ENCODE peak calls at places on chromosomes 12 and 14, in six cellular contexts. Z, J, A, N, Q and G are unnamed samples.
A peak's percentile ranks its signal among the peaks of the same experiment; 100 is the strongest.

GRCh38 chr12:28173440-28173839 is 16.8 kb upstream of the CCDC91 start:
- DNase-seq in Z (no peak), J (no peak), A (no peak), N (no peak), Q (no peak), G (no peak)

GRCh38 chr14:55265197-55265596 is 6.0 kb upstream of the FBXO34 start:
- DNase-seq in Z (no peak), J (no peak), A (peak; percentile 44), N (no peak), Q (no peak), G (no peak)

GRCh38 chr14:103090481-103091020 is 4.0 kb upstream of the EXOC3L4 start:
- DNase-seq in Z (no peak), J (no peak), A (no peak), N (no peak), Q (no peak), G (no peak)

GRCh38 chr12:113083863-113084430 is 27.4 kb downstream of the DTX1 start:
- DNase-seq in Z (no peak), J (no peak), A (no peak), N (no peak), Q (no peak), G (peak; percentile 75)

GRCh38 chr14:99252940-99253868 is 18.8 kb downstream of the BCL11B start:
- DNase-seq in Z (peak; percentile 57), J (peak; percentile 66), A (no peak), N (no peak), Q (no peak), G (no peak)

GRCh38 chr12:47825239-47825639 is 5.5 kb upstream of the HDAC7 start:
- DNase-seq in Z (no peak), J (no peak), A (no peak), N (no peak), Q (no peak), G (no peak)

GRCh38 chr14:74670726-74671125 is 42.2 kb downstream of the AREL1 start:
- DNase-seq in Z (no peak), J (no peak), A (no peak), N (no peak), Q (no peak), G (no peak)

GRCh38 chr14:24679248-24680085 is 45.5 kb upstream of the GZMB start:
- DNase-seq in Z (no peak), J (no peak), A (no peak), N (no peak), Q (no peak), G (no peak)

GRCh38 chr12:42468853-42469252 is 120.7 kb downstream of the PRICKLE1 start:
- DNase-seq in Z (no peak), J (no peak), A (no peak), N (no peak), Q (no peak), G (no peak)

GRCh38 chr12:132719954-132720324 is 9.3 kb downstream of the PGAM5 start:
- DNase-seq in Z (no peak), J (no peak), A (no peak), N (no peak), Q (no peak), G (no peak)

GRCh38 chr12:4813741-4814140 is 93.5 kb downstream of the GALNT8 start:
- DNase-seq in Z (no peak), J (no peak), A (no peak), N (no peak), Q (no peak), G (no peak)

GRCh38 chr12:54526800-54527630 is 22.4 kb upstream of the PDE1B start:
- DNase-seq in Z (peak; percentile 41), J (peak; percentile 16), A (peak; percentile 17), N (peak; percentile 54), Q (no peak), G (no peak)

GRCh38 chr12:112017041-112017440 is 3.8 kb downstream of the ERP29 start:
- DNase-seq in Z (no peak), J (no peak), A (no peak), N (no peak), Q (no peak), G (no peak)

GRCh38 chr12:43832506-43833168 is 3.2 kb upstream of the TMEM117 start:
- DNase-seq in Z (peak; percentile 9), J (no peak), A (no peak), N (no peak), Q (no peak), G (no peak)

GRCh38 chr14:75011356-75012097 is 8.8 kb downstream of the EIF2B2 start:
- DNase-seq in Z (no peak), J (no peak), A (no peak), N (no peak), Q (no peak), G (no peak)

GRCh38 chr14:57420986-57421385 is 30.6 kb downstream of the NAA30 start:
- DNase-seq in Z (no peak), J (no peak), A (no peak), N (no peak), Q (no peak), G (no peak)

GRCh38 chr14:71242237-71242748 is 335.0 kb downstream of the PCNX1 start:
- DNase-seq in Z (no peak), J (no peak), A (no peak), N (peak; percentile 51), Q (no peak), G (peak; percentile 83)

GRCh38 chr12:1553987-1554982 is 40.1 kb downstream of the FBXL14 start:
- DNase-seq in Z (peak; percentile 51), J (no peak), A (no peak), N (no peak), Q (no peak), G (no peak)

GRCh38 chr12:77032406-77032805 is 33.0 kb downstream of the E2F7 start:
- DNase-seq in Z (no peak), J (no peak), A (no peak), N (no peak), Q (no peak), G (no peak)

GRCh38 chr14:80464531-80465149 is 253.3 kb upstream of the DIO2 start:
- DNase-seq in Z (no peak), J (no peak), A (no peak), N (peak; percentile 5), Q (no peak), G (no peak)

GRCh38 chr14:38145142-38145541 is 62.6 kb upstream of the SSTR1 start:
- DNase-seq in Z (no peak), J (no peak), A (no peak), N (no peak), Q (no peak), G (no peak)

GRCh38 chr12:93080452-93080851 is 151.4 kb upstream of the EEA1 start:
- DNase-seq in Z (no peak), J (no peak), A (no peak), N (no peak), Q (no peak), G (no peak)

GRCh38 chr14:72683787-72684186 is 210.1 kb downstream of the DPF3 start:
- DNase-seq in Z (no peak), J (no peak), A (no peak), N (no peak), Q (no peak), G (no peak)

GRCh38 chr12:92030618-92031017 is 115.0 kb downstream of the BTG1 start:
- DNase-seq in Z (peak; percentile 38), J (peak; percentile 56), A (no peak), N (peak; percentile 28), Q (peak; percentile 31), G (peak; percentile 43)

GRCh38 chr12:24424376-24424775 is 474.9 kb upstream of the SOX5 start:
- DNase-seq in Z (no peak), J (no peak), A (no peak), N (no peak), Q (no peak), G (no peak)

GRCh38 chr12:104605685-104606084 is 148.9 kb downstream of the CHST11 start:
- DNase-seq in Z (no peak), J (no peak), A (no peak), N (no peak), Q (no peak), G (no peak)

GRCh38 chr14:68394719-68395117 is 398.1 kb downstream of the ZFP36L1 start:
- DNase-seq in Z (no peak), J (no peak), A (no peak), N (no peak), Q (no peak), G (no peak)